ENCODE peak calls at places on chromosome 4, in eight cellular contexts. One of them, this sample, is unnamed.
A peak's percentile ranks its signal among the peaks of the same experiment; 100 is the strongest.

GRCh38 chr4:85812776-85813175 is 337.8 kb downstream of the ARHGAP24 start:
- DNase-seq in NCI-H1694: no peak
- DNase-seq in A673: no peak
- DNase-seq in Kasumi-1: no peak
- DNase-seq in NCI-H82: no peak
- DNase-seq in cardiac muscle cell: no peak
- DNase-seq in foreskin fibroblast: no peak
- DNase-seq in GM20000: no peak
- DNase-seq in this sample: no peak

GRCh38 chr4:159023741-159024140 is 79.1 kb upstream of the RAPGEF2 start:
- DNase-seq in NCI-H1694: no peak
- DNase-seq in A673: no peak
- DNase-seq in Kasumi-1: no peak
- DNase-seq in NCI-H82: no peak
- DNase-seq in cardiac muscle cell: no peak
- DNase-seq in foreskin fibroblast: no peak
- DNase-seq in GM20000: no peak
- DNase-seq in this sample: no peak

GRCh38 chr4:38673109-38673978 is 9.3 kb downstream of the KLF3 start:
- DNase-seq in NCI-H1694: no peak
- DNase-seq in A673: peak; percentile 65
- DNase-seq in Kasumi-1: no peak
- DNase-seq in NCI-H82: no peak
- DNase-seq in cardiac muscle cell: no peak
- DNase-seq in foreskin fibroblast: no peak
- DNase-seq in GM20000: no peak
- DNase-seq in this sample: no peak

GRCh38 chr4:77432702-77433101 is 172.9 kb upstream of the CXCL13 start:
- DNase-seq in NCI-H1694: no peak
- DNase-seq in A673: no peak
- DNase-seq in Kasumi-1: peak; percentile 46
- DNase-seq in NCI-H82: peak; percentile 3
- DNase-seq in cardiac muscle cell: no peak
- DNase-seq in foreskin fibroblast: no peak
- DNase-seq in GM20000: no peak
- DNase-seq in this sample: no peak

GRCh38 chr4:147355849-147356248 is 125.0 kb upstream of the EDNRA start:
- DNase-seq in NCI-H1694: no peak
- DNase-seq in A673: peak; percentile 76
- DNase-seq in Kasumi-1: no peak
- DNase-seq in NCI-H82: no peak
- DNase-seq in cardiac muscle cell: peak; percentile 56
- DNase-seq in foreskin fibroblast: peak; percentile 83
- DNase-seq in GM20000: no peak
- DNase-seq in this sample: peak; percentile 34

GRCh38 chr4:71189471-71189870 is 149.3 kb upstream of the SLC4A4 start:
- DNase-seq in NCI-H1694: no peak
- DNase-seq in A673: no peak
- DNase-seq in Kasumi-1: no peak
- DNase-seq in NCI-H82: peak; percentile 9
- DNase-seq in cardiac muscle cell: peak; percentile 42
- DNase-seq in foreskin fibroblast: no peak
- DNase-seq in GM20000: no peak
- DNase-seq in this sample: no peak

GRCh38 chr4:30460818-30461217 is 259.4 kb upstream of the PCDH7 start:
- DNase-seq in NCI-H1694: no peak
- DNase-seq in A673: no peak
- DNase-seq in Kasumi-1: no peak
- DNase-seq in NCI-H82: no peak
- DNase-seq in cardiac muscle cell: no peak
- DNase-seq in foreskin fibroblast: no peak
- DNase-seq in GM20000: no peak
- DNase-seq in this sample: no peak

GRCh38 chr4:152118819-152119553 is 358.2 kb upstream of the GATB start:
- DNase-seq in NCI-H1694: no peak
- DNase-seq in A673: peak; percentile 46
- DNase-seq in Kasumi-1: no peak
- DNase-seq in NCI-H82: peak; percentile 88
- DNase-seq in cardiac muscle cell: no peak
- DNase-seq in foreskin fibroblast: no peak
- DNase-seq in GM20000: no peak
- DNase-seq in this sample: no peak

GRCh38 chr4:100504086-100504874 is 13.5 kb downstream of the EMCN start:
- DNase-seq in NCI-H1694: no peak
- DNase-seq in A673: no peak
- DNase-seq in Kasumi-1: no peak
- DNase-seq in NCI-H82: no peak
- DNase-seq in cardiac muscle cell: no peak
- DNase-seq in foreskin fibroblast: no peak
- DNase-seq in GM20000: no peak
- DNase-seq in this sample: no peak